ENCODE peak calls at places on chromosome 17, in four cellular contexts. B, E, R and J are unnamed samples.

GRCh38 chr17:27669850-27670249 is 38.9 kb downstream of the LGALS9 start:
- DNase-seq in B (no peak), R (no peak), E (no peak), J (no peak)

GRCh38 chr17:65557349-65558310 is 3.8 kb downstream of the AXIN2 start:
- DNase-seq in E (peak), B (no peak), R (no peak), J (no peak)

GRCh38 chr17:72501404-72502110 is 380.7 kb downstream of the SOX9 start:
- DNase-seq in R (no peak), B (no peak), E (no peak), J (no peak)

GRCh38 chr17:32517982-32518381 is 31.2 kb downstream of the CDK5R1 start:
- DNase-seq in B (no peak), E (no peak), R (no peak), J (no peak)

GRCh38 chr17:57062865-57063264 is 22.2 kb upstream of the AKAP1 start:
- DNase-seq in R (no peak), E (no peak), B (no peak), J (no peak)

GRCh38 chr17:17345686-17346427 is 42.7 kb downstream of the NT5M start:
- DNase-seq in B (no peak), R (no peak), E (no peak), J (no peak)

GRCh38 chr17:76329664-76330063 is 21.6 kb upstream of the QRICH2 start:
- DNase-seq in R (no peak), E (no peak), B (no peak), J (no peak)

GRCh38 chr17:61253937-61254677 is 145.5 kb upstream of the TBX2 start:
- DNase-seq in B (peak), R (no peak), E (no peak), J (no peak)

GRCh38 chr17:67245694-67246397 is 850 bp upstream of the HELZ start:
- DNase-seq in E (no peak), B (peak), R (no peak), J (no peak)
- TF ChIP-seq CTCF in E (no peak), B (peak), R (no peak), J (no peak)

GRCh38 chr17:67379251-67379630 is 2.2 kb downstream of the PITPNC1 start:
- DNase-seq in E (no peak), B (no peak), R (no peak), J (no peak)
- H3K4me3 ChIP-seq in E (peak), B (peak), R (peak), J (peak)

GRCh38 chr17:50613596-50613995 is 21.1 kb upstream of the ABCC3 start:
- DNase-seq in E (no peak), R (no peak), B (peak), J (no peak)
- TF ChIP-seq CTCF in E (no peak), R (no peak), B (peak), J (no peak)

GRCh38 chr17:1180434-1180742 is 607 bp upstream of the ABR start:
- DNase-seq in E (no peak), R (no peak), B (peak), J (no peak)
- H3K4me3 ChIP-seq in E (peak), R (peak), B (peak), J (peak)

GRCh38 chr17:7095642-7096041 is 15.6 kb upstream of the CLEC10A start:
- DNase-seq in E (no peak), R (no peak), B (no peak), J (no peak)
- TF ChIP-seq CTCF in E (no peak), R (no peak), B (no peak), J (no peak)

DNA sequence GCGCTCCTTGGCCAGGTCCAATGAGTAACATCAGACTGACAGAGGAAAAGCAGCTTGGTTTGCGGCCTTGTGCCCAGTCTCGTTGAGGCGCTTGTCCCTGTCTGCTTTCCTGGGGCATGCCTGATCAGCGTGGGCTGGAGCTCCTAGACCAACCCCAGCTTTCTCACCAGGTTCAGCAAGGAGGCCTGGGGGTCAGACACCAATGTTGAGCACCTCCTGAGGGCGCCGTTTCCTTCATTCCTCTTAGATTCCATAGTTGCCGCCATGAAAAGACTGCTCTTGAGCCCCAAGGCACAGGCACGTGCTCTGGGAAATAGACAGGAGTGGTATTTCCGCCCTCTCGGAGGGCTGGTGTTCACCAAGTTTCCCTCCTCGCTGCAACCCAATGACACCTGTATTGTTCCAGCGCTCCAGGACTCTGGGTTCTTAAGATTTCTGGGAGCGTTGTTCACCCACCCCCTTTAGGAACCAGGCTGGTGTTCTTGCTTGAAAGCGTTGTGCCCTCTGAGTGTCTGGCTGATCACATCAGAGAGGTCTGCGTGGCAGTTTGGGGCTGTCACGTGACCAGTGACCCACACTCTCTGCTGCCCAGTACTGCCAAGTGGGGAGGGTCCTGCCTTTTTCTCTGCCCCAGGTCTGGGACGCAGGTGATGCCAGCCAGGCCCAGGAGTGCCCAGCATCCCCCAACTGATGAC is 18.0 kb downstream of the KCTD2 start:
- DNase-seq in B (peak), E (no peak), R (no peak), J (no peak)
- H3K4me3 ChIP-seq in B (no peak), E (no peak), R (no peak), J (no peak)

DNA sequence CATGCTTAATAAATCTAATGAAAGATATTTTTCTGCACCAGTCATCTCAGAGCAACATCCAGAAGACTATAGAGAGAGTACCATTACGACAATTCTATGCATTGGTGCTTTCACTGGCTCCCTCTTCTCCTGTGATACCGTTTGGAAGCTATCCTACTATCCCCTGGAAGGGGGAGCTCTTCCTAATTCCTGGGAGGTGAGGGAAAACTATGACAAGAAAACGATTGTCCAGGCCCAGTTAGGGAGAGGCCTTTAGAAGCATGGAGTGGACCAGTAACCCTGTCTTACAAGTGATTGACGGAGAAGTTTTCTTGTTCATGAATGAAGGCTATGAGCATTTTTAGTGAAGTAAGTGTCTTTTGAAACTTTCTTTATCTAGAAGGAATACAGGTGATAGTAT is 150.2 kb downstream of the TANC2 start:
- DNase-seq in R (no peak), E (no peak), B (peak), J (no peak)
- TF ChIP-seq CTCF in R (no peak), E (peak), B (peak), J (no peak)

GRCh38 chr17:13337864-13338371 is 263.8 kb downstream of the HS3ST3A1 start:
- DNase-seq in R (peak), E (peak), B (peak), J (no peak)
- H3K4me3 ChIP-seq in R (peak), E (peak), B (peak), J (peak)